ENCODE peak calls at places on chromosomes 3 and 15, in ten cellular contexts. One of them, this sample, is unnamed.

GRCh38 chr3:56914646-56915045 is 112.9 kb upstream of the ARHGEF3 start:
- DNase-seq in AG04450: no peak
- DNase-seq in vagina: no peak
- DNase-seq in IMR-90: no peak
- DNase-seq in BJ: no peak
- DNase-seq in bronchial epithelial cell: no peak
- DNase-seq in SK-N-SH: no peak
- DNase-seq in psoas muscle: no peak
- DNase-seq in kidney: no peak
- DNase-seq in PC-9: no peak
- DNase-seq in this sample: no peak

GRCh38 chr3:4977001-4977888 is 2.0 kb upstream of the BHLHE40 start:
- DNase-seq in psoas muscle: peak; percentile 92
- DNase-seq in kidney: peak; percentile 96
- DNase-seq in bronchial epithelial cell: peak; percentile 91
- DNase-seq in PC-9: peak; percentile 87
- DNase-seq in BJ: no peak
- DNase-seq in AG04450: no peak
- DNase-seq in IMR-90: peak; percentile 84
- DNase-seq in vagina: no peak
- DNase-seq in SK-N-SH: peak; percentile 60
- DNase-seq in this sample: no peak

GRCh38 chr3:103873024-103873423 is 1438.2 kb downstream of the ZPLD1 start:
- DNase-seq in kidney: no peak
- DNase-seq in vagina: no peak
- DNase-seq in bronchial epithelial cell: peak; percentile 8
- DNase-seq in IMR-90: no peak
- DNase-seq in AG04450: no peak
- DNase-seq in psoas muscle: no peak
- DNase-seq in SK-N-SH: no peak
- DNase-seq in BJ: no peak
- DNase-seq in PC-9: no peak
- DNase-seq in this sample: no peak

GRCh38 chr3:125231895-125232294 is 19.3 kb upstream of the SLC12A8 start:
- DNase-seq in PC-9: peak; percentile 88
- DNase-seq in BJ: peak; percentile 52
- DNase-seq in kidney: no peak
- DNase-seq in bronchial epithelial cell: peak; percentile 88
- DNase-seq in vagina: no peak
- DNase-seq in SK-N-SH: no peak
- DNase-seq in IMR-90: peak; percentile 87
- DNase-seq in psoas muscle: no peak
- DNase-seq in AG04450: peak; percentile 29
- DNase-seq in this sample: peak; percentile 24

GRCh38 chr15:73892446-73893226 is 19.3 kb downstream of the TBC1D21 start:
- DNase-seq in bronchial epithelial cell: no peak
- DNase-seq in vagina: no peak
- DNase-seq in PC-9: no peak
- DNase-seq in IMR-90: no peak
- DNase-seq in kidney: peak; percentile 49
- DNase-seq in SK-N-SH: no peak
- DNase-seq in AG04450: no peak
- DNase-seq in BJ: no peak
- DNase-seq in psoas muscle: no peak
- DNase-seq in this sample: no peak

GRCh38 chr3:46906471-46907058 is 29.0 kb downstream of the PTH1R start:
- DNase-seq in IMR-90: no peak
- DNase-seq in AG04450: no peak
- DNase-seq in SK-N-SH: peak; percentile 32
- DNase-seq in bronchial epithelial cell: no peak
- DNase-seq in BJ: no peak
- DNase-seq in psoas muscle: peak; percentile 48
- DNase-seq in kidney: no peak
- DNase-seq in PC-9: no peak
- DNase-seq in vagina: no peak
- DNase-seq in this sample: no peak

GRCh38 chr3:42010530-42010929 is 48.6 kb upstream of the ULK4 start:
- DNase-seq in PC-9: no peak
- DNase-seq in AG04450: no peak
- DNase-seq in SK-N-SH: no peak
- DNase-seq in kidney: no peak
- DNase-seq in BJ: no peak
- DNase-seq in vagina: no peak
- DNase-seq in psoas muscle: no peak
- DNase-seq in bronchial epithelial cell: no peak
- DNase-seq in IMR-90: no peak
- DNase-seq in this sample: no peak

GRCh38 chr3:99355465-99355864 is 282.9 kb upstream of the COL8A1 start:
- DNase-seq in psoas muscle: no peak
- DNase-seq in BJ: no peak
- DNase-seq in SK-N-SH: no peak
- DNase-seq in PC-9: no peak
- DNase-seq in vagina: no peak
- DNase-seq in AG04450: no peak
- DNase-seq in IMR-90: no peak
- DNase-seq in bronchial epithelial cell: no peak
- DNase-seq in kidney: no peak
- DNase-seq in this sample: no peak

GRCh38 chr15:86591994-86592746 is 512.5 kb downstream of the AGBL1 start:
- DNase-seq in PC-9: no peak
- DNase-seq in AG04450: no peak
- DNase-seq in vagina: no peak
- DNase-seq in BJ: no peak
- DNase-seq in kidney: no peak
- DNase-seq in SK-N-SH: no peak
- DNase-seq in bronchial epithelial cell: no peak
- DNase-seq in psoas muscle: peak; percentile 82
- DNase-seq in IMR-90: no peak
- DNase-seq in this sample: no peak

GRCh38 chr15:56244811-56245576 is 1.3 kb upstream of the RFX7 start:
- DNase-seq in IMR-90: no peak
- DNase-seq in PC-9: no peak
- DNase-seq in psoas muscle: no peak
- DNase-seq in vagina: no peak
- DNase-seq in BJ: no peak
- DNase-seq in SK-N-SH: no peak
- DNase-seq in bronchial epithelial cell: no peak
- DNase-seq in AG04450: no peak
- DNase-seq in kidney: peak; percentile 73
- DNase-seq in this sample: no peak

GRCh38 chr3:142348460-142348859 is 99.4 kb downstream of the XRN1 start:
- DNase-seq in bronchial epithelial cell: peak; percentile 71
- DNase-seq in SK-N-SH: no peak
- DNase-seq in PC-9: no peak
- DNase-seq in IMR-90: no peak
- DNase-seq in psoas muscle: no peak
- DNase-seq in BJ: no peak
- DNase-seq in AG04450: no peak
- DNase-seq in vagina: no peak
- DNase-seq in kidney: no peak
- DNase-seq in this sample: no peak

GRCh38 chr3:157029365-157029790 is 130.6 kb downstream of the CCNL1 start:
- DNase-seq in kidney: no peak
- DNase-seq in psoas muscle: no peak
- DNase-seq in AG04450: no peak
- DNase-seq in SK-N-SH: no peak
- DNase-seq in bronchial epithelial cell: no peak
- DNase-seq in PC-9: no peak
- DNase-seq in vagina: no peak
- DNase-seq in BJ: no peak
- DNase-seq in IMR-90: no peak
- DNase-seq in this sample: no peak

GRCh38 chr15:70201376-70201775 is 103.7 kb upstream of the TLE3 start:
- DNase-seq in PC-9: no peak
- DNase-seq in psoas muscle: no peak
- DNase-seq in IMR-90: no peak
- DNase-seq in kidney: no peak
- DNase-seq in SK-N-SH: no peak
- DNase-seq in vagina: no peak
- DNase-seq in BJ: no peak
- DNase-seq in bronchial epithelial cell: no peak
- DNase-seq in AG04450: no peak
- DNase-seq in this sample: no peak

GRCh38 chr3:140206196-140207040 is 271.4 kb downstream of the CLSTN2 start:
- DNase-seq in vagina: no peak
- DNase-seq in BJ: no peak
- DNase-seq in PC-9: no peak
- DNase-seq in bronchial epithelial cell: peak; percentile 37
- DNase-seq in AG04450: no peak
- DNase-seq in psoas muscle: no peak
- DNase-seq in IMR-90: peak; percentile 18
- DNase-seq in SK-N-SH: peak; percentile 57
- DNase-seq in kidney: no peak
- DNase-seq in this sample: peak; percentile 34

GRCh38 chr15:66569461-66570137 is 3.8 kb upstream of the LCTL start:
- DNase-seq in AG04450: no peak
- DNase-seq in IMR-90: no peak
- DNase-seq in bronchial epithelial cell: no peak
- DNase-seq in kidney: no peak
- DNase-seq in vagina: no peak
- DNase-seq in psoas muscle: no peak
- DNase-seq in SK-N-SH: no peak
- DNase-seq in PC-9: no peak
- DNase-seq in BJ: no peak
- DNase-seq in this sample: no peak

GRCh38 chr15:42079401-42079908 is 14.9 kb downstream of the PLA2G4D start:
- DNase-seq in bronchial epithelial cell: no peak
- DNase-seq in IMR-90: no peak
- DNase-seq in vagina: peak; percentile 91
- DNase-seq in kidney: no peak
- DNase-seq in PC-9: no peak
- DNase-seq in psoas muscle: no peak
- DNase-seq in BJ: no peak
- DNase-seq in SK-N-SH: no peak
- DNase-seq in AG04450: no peak
- DNase-seq in this sample: no peak

GRCh38 chr15:58503139-58504027 is 71.6 kb downstream of the LIPC start:
- DNase-seq in PC-9: no peak
- DNase-seq in psoas muscle: no peak
- DNase-seq in vagina: no peak
- DNase-seq in AG04450: no peak
- DNase-seq in SK-N-SH: no peak
- DNase-seq in IMR-90: no peak
- DNase-seq in BJ: no peak
- DNase-seq in kidney: no peak
- DNase-seq in bronchial epithelial cell: no peak
- DNase-seq in this sample: no peak

GRCh38 chr15:99963096-99963825 is 230.0 kb upstream of the LYSMD4 start:
- DNase-seq in PC-9: peak; percentile 66
- DNase-seq in vagina: peak; percentile 81
- DNase-seq in psoas muscle: peak; percentile 6
- DNase-seq in AG04450: no peak
- DNase-seq in bronchial epithelial cell: peak; percentile 96
- DNase-seq in kidney: no peak
- DNase-seq in SK-N-SH: peak; percentile 1
- DNase-seq in IMR-90: no peak
- DNase-seq in BJ: no peak
- DNase-seq in this sample: no peak

GRCh38 chr3:141294300-141294699 is 62.7 kb downstream of the PXYLP1 start:
- DNase-seq in bronchial epithelial cell: no peak
- DNase-seq in IMR-90: no peak
- DNase-seq in BJ: no peak
- DNase-seq in AG04450: no peak
- DNase-seq in psoas muscle: no peak
- DNase-seq in PC-9: no peak
- DNase-seq in SK-N-SH: no peak
- DNase-seq in kidney: no peak
- DNase-seq in vagina: no peak
- DNase-seq in this sample: no peak
- H3K4me3 ChIP-seq in bronchial epithelial cell: peak overlapping the region; percentile 14
- H3K4me3 ChIP-seq in IMR-90: no peak overlapping the region
- H3K4me3 ChIP-seq in BJ: no peak overlapping the region
- H3K4me3 ChIP-seq in AG04450: peak overlapping the region; percentile 35
- H3K4me3 ChIP-seq in psoas muscle: peak overlapping the region; percentile 52
- H3K4me3 ChIP-seq in PC-9: peak overlapping the region; percentile 26
- H3K4me3 ChIP-seq in SK-N-SH: no peak overlapping the region
- H3K4me3 ChIP-seq in kidney: peak overlapping the region; percentile 65
- H3K4me3 ChIP-seq in vagina: no peak overlapping the region
- H3K4me3 ChIP-seq in this sample: no peak overlapping the region

DNA sequence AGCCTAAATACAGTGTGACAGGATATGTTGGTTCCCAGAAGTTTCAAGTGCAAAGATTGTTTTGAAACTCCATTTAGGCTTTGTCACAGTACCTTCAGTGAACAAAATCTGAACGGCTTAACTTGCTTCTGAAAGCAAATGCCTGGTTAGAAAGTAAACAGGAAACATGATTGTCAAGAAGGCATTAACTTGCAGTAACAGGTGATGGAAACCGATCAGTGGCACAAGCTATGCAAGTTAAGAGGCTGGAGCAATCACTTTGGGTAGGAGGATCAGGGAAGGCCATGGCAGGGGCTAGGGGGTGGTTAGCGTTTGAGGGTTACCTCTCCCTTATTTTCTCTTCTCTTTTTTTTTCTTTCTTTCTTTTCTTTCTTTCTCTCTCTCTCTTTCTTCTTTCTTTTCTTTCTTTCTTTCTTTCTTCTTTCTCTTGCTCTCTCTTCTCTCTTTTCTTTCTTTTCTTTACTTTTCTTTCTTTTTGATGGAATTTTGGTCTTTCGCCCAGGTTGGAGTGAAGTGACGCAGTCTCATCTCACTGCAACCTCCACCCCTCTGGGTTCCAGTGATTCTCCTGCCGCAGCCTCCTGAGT is 2.4 kb downstream of the HYKK start:
- DNase-seq in IMR-90: no peak
- DNase-seq in bronchial epithelial cell: no peak
- DNase-seq in SK-N-SH: no peak
- DNase-seq in kidney: no peak
- DNase-seq in AG04450: no peak
- DNase-seq in psoas muscle: no peak
- DNase-seq in PC-9: no peak
- DNase-seq in BJ: no peak
- DNase-seq in vagina: no peak
- DNase-seq in this sample: no peak
- TF ChIP-seq CTCF in IMR-90: no peak
- TF ChIP-seq CTCF in bronchial epithelial cell: no peak
- TF ChIP-seq CTCF in SK-N-SH: no peak
- TF ChIP-seq CTCF in kidney: no peak
- TF ChIP-seq CTCF in AG04450: no peak
- TF ChIP-seq CTCF in psoas muscle: no peak
- TF ChIP-seq CTCF in PC-9: no peak
- TF ChIP-seq CTCF in BJ: no peak
- TF ChIP-seq CTCF in vagina: no peak
- TF ChIP-seq CTCF in this sample: no peak

GRCh38 chr3:149131594-149131993 is 2.2 kb downstream of the HPS3 start:
- DNase-seq in IMR-90: no peak
- DNase-seq in SK-N-SH: no peak
- DNase-seq in kidney: no peak
- DNase-seq in bronchial epithelial cell: no peak
- DNase-seq in AG04450: no peak
- DNase-seq in BJ: no peak
- DNase-seq in PC-9: no peak
- DNase-seq in psoas muscle: no peak
- DNase-seq in vagina: no peak
- DNase-seq in this sample: no peak
- H3K4me3 ChIP-seq in IMR-90: no peak overlapping the region
- H3K4me3 ChIP-seq in SK-N-SH: no peak overlapping the region
- H3K4me3 ChIP-seq in kidney: peak overlapping the region; percentile 98
- H3K4me3 ChIP-seq in bronchial epithelial cell: no peak overlapping the region
- H3K4me3 ChIP-seq in AG04450: no peak overlapping the region
- H3K4me3 ChIP-seq in BJ: no peak overlapping the region
- H3K4me3 ChIP-seq in PC-9: peak overlapping the region; percentile 84
- H3K4me3 ChIP-seq in psoas muscle: no peak overlapping the region
- H3K4me3 ChIP-seq in vagina: no peak overlapping the region
- H3K4me3 ChIP-seq in this sample: no peak overlapping the region

GRCh38 chr3:7075901-7076300 is 215.0 kb downstream of the GRM7 start:
- DNase-seq in kidney: no peak
- DNase-seq in vagina: no peak
- DNase-seq in bronchial epithelial cell: no peak
- DNase-seq in IMR-90: no peak
- DNase-seq in psoas muscle: no peak
- DNase-seq in BJ: no peak
- DNase-seq in PC-9: no peak
- DNase-seq in SK-N-SH: no peak
- DNase-seq in AG04450: no peak
- DNase-seq in this sample: no peak
- TF ChIP-seq CTCF in kidney: no peak
- TF ChIP-seq CTCF in vagina: no peak
- TF ChIP-seq CTCF in bronchial epithelial cell: no peak
- TF ChIP-seq CTCF in IMR-90: no peak
- TF ChIP-seq CTCF in psoas muscle: no peak
- TF ChIP-seq CTCF in BJ: no peak
- TF ChIP-seq CTCF in PC-9: peak; percentile 59
- TF ChIP-seq CTCF in SK-N-SH: peak; percentile 17
- TF ChIP-seq CTCF in AG04450: no peak
- TF ChIP-seq CTCF in this sample: peak; percentile 38